ENCODE peak calls at places on chromosomes 2 and 18, in five cellular contexts. One of them, this sample, is unnamed.

GRCh38 chr18:67510831-67511230 is 5.7 kb downstream of the DSEL start:
- DNase-seq in foreskin fibroblast: no peak
- DNase-seq in fibroblast of pulmonary artery: no peak
- DNase-seq in astrocyte: no peak
- DNase-seq in spleen: no peak
- DNase-seq in this sample: no peak

GRCh38 chr18:76905821-76906220 is 83.5 kb downstream of the ZNF236 start:
- DNase-seq in foreskin fibroblast: no peak
- DNase-seq in fibroblast of pulmonary artery: no peak
- DNase-seq in astrocyte: no peak
- DNase-seq in spleen: no peak
- DNase-seq in this sample: no peak

GRCh38 chr2:47719099-47719498 is 63.8 kb upstream of the MSH6 start:
- DNase-seq in foreskin fibroblast: no peak
- DNase-seq in fibroblast of pulmonary artery: no peak
- DNase-seq in astrocyte: no peak
- DNase-seq in spleen: no peak
- DNase-seq in this sample: no peak

GRCh38 chr2:218129756-218130155 is 3.9 kb downstream of the CXCR2 start:
- DNase-seq in foreskin fibroblast: peak
- DNase-seq in fibroblast of pulmonary artery: no peak
- DNase-seq in astrocyte: peak
- DNase-seq in spleen: no peak
- DNase-seq in this sample: no peak

GRCh38 chr18:50340078-50340477 is 34.8 kb upstream of the SKA1 start:
- DNase-seq in foreskin fibroblast: no peak
- DNase-seq in fibroblast of pulmonary artery: no peak
- DNase-seq in astrocyte: no peak
- DNase-seq in spleen: peak
- DNase-seq in this sample: no peak

GRCh38 chr2:45497355-45497754 is 113.7 kb downstream of the SRBD1 start:
- DNase-seq in foreskin fibroblast: no peak
- DNase-seq in fibroblast of pulmonary artery: peak
- DNase-seq in astrocyte: peak
- DNase-seq in spleen: no peak
- DNase-seq in this sample: no peak

GRCh38 chr2:241750076-241750840 is 15.8 kb downstream of the D2HGDH start:
- DNase-seq in foreskin fibroblast: no peak
- DNase-seq in fibroblast of pulmonary artery: no peak
- DNase-seq in astrocyte: no peak
- DNase-seq in spleen: no peak
- DNase-seq in this sample: no peak

GRCh38 chr2:42812899-42813479 is 20.6 kb upstream of the HAAO start:
- DNase-seq in foreskin fibroblast: no peak
- DNase-seq in fibroblast of pulmonary artery: peak
- DNase-seq in astrocyte: no peak
- DNase-seq in spleen: no peak
- DNase-seq in this sample: no peak

GRCh38 chr18:4125246-4125938 is 329.7 kb downstream of the DLGAP1 start:
- DNase-seq in foreskin fibroblast: no peak
- DNase-seq in fibroblast of pulmonary artery: peak
- DNase-seq in astrocyte: peak
- DNase-seq in spleen: no peak
- DNase-seq in this sample: no peak

GRCh38 chr2:15792331-15792730 is 148.0 kb upstream of the MYCN start:
- DNase-seq in foreskin fibroblast: no peak
- DNase-seq in fibroblast of pulmonary artery: no peak
- DNase-seq in astrocyte: no peak
- DNase-seq in spleen: peak
- DNase-seq in this sample: no peak

GRCh38 chr2:180983468-180984388 is 3.3 kb downstream of the UBE2E3 start:
- DNase-seq in foreskin fibroblast: peak
- DNase-seq in fibroblast of pulmonary artery: peak
- DNase-seq in astrocyte: peak
- DNase-seq in spleen: no peak
- DNase-seq in this sample: no peak

GRCh38 chr18:10234912-10235439 is 219.5 kb upstream of the APCDD1 start:
- DNase-seq in foreskin fibroblast: peak
- DNase-seq in fibroblast of pulmonary artery: peak
- DNase-seq in astrocyte: peak
- DNase-seq in spleen: no peak
- DNase-seq in this sample: peak

GRCh38 chr2:171400395-171400794 is 33.4 kb downstream of the METTL8 start:
- DNase-seq in foreskin fibroblast: no peak
- DNase-seq in fibroblast of pulmonary artery: no peak
- DNase-seq in astrocyte: no peak
- DNase-seq in spleen: no peak
- DNase-seq in this sample: no peak

GRCh38 chr2:220277445-220277960 is 650.1 kb downstream of the SLC4A3 start:
- DNase-seq in foreskin fibroblast: peak
- DNase-seq in fibroblast of pulmonary artery: peak
- DNase-seq in astrocyte: peak
- DNase-seq in spleen: no peak
- DNase-seq in this sample: peak

GRCh38 chr2:132804045-132804444 is 134.0 kb upstream of the LYPD1 start:
- DNase-seq in foreskin fibroblast: peak
- DNase-seq in fibroblast of pulmonary artery: peak
- DNase-seq in astrocyte: peak
- DNase-seq in spleen: no peak
- DNase-seq in this sample: peak

GRCh38 chr2:217434183-217434620 is 568.6 kb downstream of the TNS1 start:
- DNase-seq in foreskin fibroblast: peak
- DNase-seq in fibroblast of pulmonary artery: peak
- DNase-seq in astrocyte: peak
- DNase-seq in spleen: peak
- DNase-seq in this sample: peak

GRCh38 chr2:2890901-2891300 is 486.7 kb downstream of the EIPR1 start:
- DNase-seq in foreskin fibroblast: no peak
- DNase-seq in fibroblast of pulmonary artery: no peak
- DNase-seq in astrocyte: no peak
- DNase-seq in spleen: no peak
- DNase-seq in this sample: no peak

GRCh38 chr18:56382541-56382940 is 255.9 kb downstream of the TXNL1 start:
- DNase-seq in foreskin fibroblast: no peak
- DNase-seq in fibroblast of pulmonary artery: peak
- DNase-seq in astrocyte: peak
- DNase-seq in spleen: no peak
- DNase-seq in this sample: no peak

GRCh38 chr2:33437297-33437696 is 39.2 kb upstream of the RASGRP3 start:
- DNase-seq in foreskin fibroblast: peak
- DNase-seq in fibroblast of pulmonary artery: peak
- DNase-seq in astrocyte: peak
- DNase-seq in spleen: no peak
- DNase-seq in this sample: peak

GRCh38 chr18:32624182-32624723 is 148.6 kb downstream of the KLHL14 start:
- DNase-seq in foreskin fibroblast: no peak
- DNase-seq in fibroblast of pulmonary artery: no peak
- DNase-seq in astrocyte: no peak
- DNase-seq in spleen: no peak
- DNase-seq in this sample: no peak

GRCh38 chr18:46071894-46072867 is at the start of gene PSTPIP2:
- DNase-seq in foreskin fibroblast: peak
- DNase-seq in fibroblast of pulmonary artery: peak
- DNase-seq in astrocyte: peak
- DNase-seq in spleen: peak
- DNase-seq in this sample: peak
- TF ChIP-seq CTCF in foreskin fibroblast: no peak
- TF ChIP-seq CTCF in fibroblast of pulmonary artery: no peak
- TF ChIP-seq CTCF in astrocyte: no peak
- TF ChIP-seq CTCF in spleen: no peak
- TF ChIP-seq CTCF in this sample: peak

GRCh38 chr2:49619804-49620203 is 465.5 kb upstream of the FSHR start:
- DNase-seq in foreskin fibroblast: no peak
- DNase-seq in fibroblast of pulmonary artery: peak
- DNase-seq in astrocyte: no peak
- DNase-seq in spleen: no peak
- DNase-seq in this sample: no peak
- TF ChIP-seq CTCF in foreskin fibroblast: no peak
- TF ChIP-seq CTCF in fibroblast of pulmonary artery: peak
- TF ChIP-seq CTCF in astrocyte: no peak
- TF ChIP-seq CTCF in spleen: no peak
- TF ChIP-seq CTCF in this sample: no peak

DNA sequence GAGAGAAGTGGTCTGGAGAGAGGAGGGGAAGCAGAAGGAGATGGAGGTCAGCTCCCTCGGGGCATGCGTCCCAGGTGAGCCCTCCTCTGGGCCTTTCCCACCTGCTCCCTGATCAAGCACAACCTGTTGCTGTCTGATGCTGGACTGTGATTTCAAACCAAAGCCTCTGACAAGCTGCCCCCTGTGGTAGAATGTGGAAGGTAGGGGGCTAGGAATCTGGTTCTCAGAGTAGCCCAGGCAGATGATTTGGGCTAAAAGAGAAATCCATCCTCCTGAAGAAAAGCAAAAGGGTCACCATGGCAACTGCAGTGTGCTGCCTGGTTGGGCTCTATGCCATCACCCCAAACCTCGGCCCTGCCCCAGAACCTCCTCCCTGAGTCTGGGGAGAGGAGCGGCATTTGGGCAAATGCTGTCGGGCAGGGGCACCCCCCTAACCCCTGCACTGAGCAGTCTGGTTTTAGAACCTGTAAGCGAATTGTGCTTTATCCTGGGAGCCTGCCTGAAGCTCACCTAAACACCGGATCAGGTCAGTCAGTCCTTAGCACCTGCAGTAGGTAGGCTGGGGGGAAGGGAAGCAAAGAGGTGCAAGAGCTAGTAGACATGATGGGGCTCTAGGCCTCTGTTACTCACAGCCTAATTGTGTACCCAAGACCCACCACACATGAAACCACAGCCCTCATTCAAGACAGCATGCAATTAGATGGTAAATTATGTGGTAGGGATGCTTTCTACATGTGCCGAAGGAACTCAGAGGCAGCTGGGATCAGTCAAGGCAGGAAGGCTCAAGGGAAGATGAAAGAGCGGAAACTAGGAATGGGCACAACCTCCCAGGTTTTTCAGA is 83.6 kb downstream of the DNMT3A start:
- DNase-seq in foreskin fibroblast: no peak
- DNase-seq in fibroblast of pulmonary artery: no peak
- DNase-seq in astrocyte: no peak
- DNase-seq in spleen: no peak
- DNase-seq in this sample: no peak
- TF ChIP-seq CTCF in foreskin fibroblast: no peak
- TF ChIP-seq CTCF in fibroblast of pulmonary artery: no peak
- TF ChIP-seq CTCF in astrocyte: no peak
- TF ChIP-seq CTCF in spleen: no peak
- TF ChIP-seq CTCF in this sample: no peak

DNA sequence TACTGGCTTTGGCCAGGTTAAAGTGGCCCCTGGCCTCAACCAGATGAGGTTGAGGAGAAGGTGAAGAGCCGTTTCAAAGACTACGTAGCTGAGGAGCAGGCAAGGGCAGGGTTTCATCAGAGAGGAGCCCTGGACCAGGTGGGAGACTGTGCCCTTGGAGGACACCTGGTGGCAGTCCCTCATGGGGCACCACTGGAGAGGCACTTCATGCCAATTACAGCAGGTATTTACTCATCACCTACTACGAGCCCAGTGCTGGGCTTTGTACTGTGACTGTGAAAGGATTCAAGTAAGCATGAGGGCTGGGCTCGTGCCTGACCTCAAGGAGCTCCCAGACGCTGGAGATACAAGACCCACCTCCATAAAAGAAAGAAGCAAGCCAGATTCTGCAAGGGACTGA is 37.6 kb downstream of the SMAD7 start:
- DNase-seq in foreskin fibroblast: no peak
- DNase-seq in fibroblast of pulmonary artery: no peak
- DNase-seq in astrocyte: no peak
- DNase-seq in spleen: peak
- DNase-seq in this sample: no peak
- TF ChIP-seq CTCF in foreskin fibroblast: no peak
- TF ChIP-seq CTCF in fibroblast of pulmonary artery: peak
- TF ChIP-seq CTCF in astrocyte: no peak
- TF ChIP-seq CTCF in spleen: peak
- TF ChIP-seq CTCF in this sample: no peak

GRCh38 chr2:113174369-113174735 is 581 bp downstream of the PSD4 start:
- DNase-seq in foreskin fibroblast: no peak
- DNase-seq in fibroblast of pulmonary artery: no peak
- DNase-seq in astrocyte: no peak
- DNase-seq in spleen: peak
- DNase-seq in this sample: no peak
- TF ChIP-seq CTCF in foreskin fibroblast: no peak
- TF ChIP-seq CTCF in fibroblast of pulmonary artery: no peak
- TF ChIP-seq CTCF in astrocyte: no peak
- TF ChIP-seq CTCF in spleen: no peak
- TF ChIP-seq CTCF in this sample: no peak

GRCh38 chr2:199405241-199405640 is 52.5 kb downstream of the SATB2 start:
- DNase-seq in foreskin fibroblast: no peak
- DNase-seq in fibroblast of pulmonary artery: peak
- DNase-seq in astrocyte: no peak
- DNase-seq in spleen: no peak
- DNase-seq in this sample: no peak
- TF ChIP-seq CTCF in foreskin fibroblast: peak
- TF ChIP-seq CTCF in fibroblast of pulmonary artery: peak
- TF ChIP-seq CTCF in astrocyte: peak
- TF ChIP-seq CTCF in spleen: no peak
- TF ChIP-seq CTCF in this sample: peak